ENCODE peak calls at places on chromosomes 6 and 20, in six cellular contexts. L is PC-3, O is SK-N-SH, C is neural progenitor cell, I is GM23338, Z is MM.1S. M is an unnamed sample.

GRCh38 chr20:38217791-38218565 is 42.6 kb downstream of the KIAA1755 start:
- DNase-seq in L (peak; percentile 93), Z (no peak), I (peak; percentile 50), O (peak; percentile 63), C (peak; percentile 27), M (peak; percentile 98)

GRCh38 chr6:141401851-141402250 is 730.9 kb upstream of the GJE1 start:
- DNase-seq in L (no peak), C (no peak), I (no peak), O (no peak), Z (no peak), M (no peak)

GRCh38 chr6:169890049-169890448 is 138.6 kb downstream of the ERMARD start:
- DNase-seq in Z (no peak), O (peak; percentile 69), L (no peak), C (no peak), I (no peak), M (no peak)

GRCh38 chr6:53492860-53493634 is 51.9 kb downstream of the GCLC start:
- DNase-seq in C (peak; percentile 51), Z (peak; percentile 43), L (peak; percentile 84), I (peak; percentile 78), O (peak; percentile 30), M (peak; percentile 81)

GRCh38 chr6:10272591-10272990 is 142.3 kb downstream of the TFAP2A start:
- DNase-seq in Z (no peak), L (no peak), O (no peak), C (no peak), I (no peak), M (peak; percentile 30)

GRCh38 chr6:64538760-64539159 is 903.2 kb downstream of the PHF3 start:
- DNase-seq in I (no peak), C (no peak), L (no peak), Z (no peak), O (peak; percentile 17), M (no peak)

GRCh38 chr20:37823276-37823980 is 79.5 kb upstream of the VSTM2L start:
- DNase-seq in C (peak; percentile 20), O (no peak), I (peak; percentile 33), Z (no peak), L (no peak), M (peak; percentile 55)

GRCh38 chr6:143516700-143517446 is 5.4 kb upstream of the FUCA2 start:
- DNase-seq in C (no peak), Z (peak; percentile 20), L (no peak), O (no peak), I (no peak), M (no peak)

GRCh38 chr20:51987812-51988211 is 185.5 kb upstream of the SALL4 start:
- DNase-seq in C (no peak), Z (no peak), L (no peak), I (no peak), O (no peak), M (no peak)

GRCh38 chr20:23629017-23629541 is 8.7 kb downstream of the CST3 start:
- DNase-seq in O (no peak), C (no peak), I (no peak), Z (no peak), L (peak; percentile 94), M (peak; percentile 76)

GRCh38 chr20:53737404-53738038 is 143.9 kb upstream of the ZNF217 start:
- DNase-seq in L (peak; percentile 29), Z (peak; percentile 10), I (peak; percentile 22), O (no peak), C (no peak), M (peak; percentile 50)
- H3F3A ChIP-seq in L (peaks cover 8% of the 10 kb centered on the region), Z (peaks cover 53% of the 10 kb centered on the region), I (no peaks in the 10 kb centered on the region), O (peaks cover 25% of the 10 kb centered on the region), C (peaks cover 76% of the 10 kb centered on the region), M (peaks cover 76% of the 10 kb centered on the region)

DNA sequence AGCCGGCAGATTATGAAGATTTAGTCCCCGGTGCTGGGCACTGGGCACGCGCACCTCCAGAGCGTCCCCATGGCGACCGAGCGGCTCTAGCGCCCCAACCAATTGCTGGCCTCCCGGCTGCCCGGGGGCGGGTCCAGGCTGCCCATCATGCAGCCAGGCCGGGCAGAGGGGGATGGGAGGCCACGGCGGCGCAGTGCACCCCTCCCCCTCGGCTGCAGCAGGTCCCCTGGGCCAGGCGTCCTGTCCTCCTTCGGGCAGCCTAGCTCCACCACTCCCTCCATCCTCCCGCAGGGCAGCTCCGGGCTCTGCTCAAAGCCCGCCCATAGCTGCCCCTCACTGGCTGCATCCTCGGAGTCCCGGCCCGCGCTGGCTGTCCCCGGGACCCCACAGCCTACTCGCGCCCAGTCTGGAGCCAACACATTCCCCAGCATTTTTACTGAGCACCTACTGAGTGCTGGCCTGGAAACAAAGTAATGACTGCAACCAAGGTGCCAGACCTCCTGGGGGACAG is 99.4 kb downstream of the ASXL1 start:
- DNase-seq in L (peak; percentile 68), I (peak; percentile 99), Z (peak; percentile 29), C (peak; percentile 97), O (peak; percentile 99), M (peak; percentile 87)
- H3K4me2 ChIP-seq in L (peak overlapping the region; percentile 82), I (peak overlapping the region; percentile 92), Z (peak overlapping the region; percentile 68), C (peak overlapping the region; percentile 80), O (peak overlapping the region; percentile 94), M (peak overlapping the region; percentile 89)

DNA sequence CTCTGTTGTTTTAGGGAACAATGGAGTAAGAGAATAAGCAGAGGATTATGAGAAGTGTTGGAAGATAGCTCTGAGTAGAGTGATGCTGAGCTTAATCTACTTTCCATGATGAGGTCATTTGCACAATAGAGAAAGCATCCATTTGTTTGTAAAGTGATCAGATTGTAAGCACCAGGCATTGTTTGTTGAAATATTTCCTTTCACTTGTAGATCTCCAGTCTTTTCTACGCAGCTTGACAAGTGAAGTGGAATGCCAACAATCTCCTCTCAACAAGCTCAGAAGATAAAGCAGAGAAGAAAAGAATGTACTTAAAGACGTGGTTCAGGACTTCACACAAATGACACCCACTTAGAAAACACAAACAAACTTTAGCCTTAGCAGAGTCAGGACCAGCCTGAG is 80.1 kb upstream of the MARCKS start:
- DNase-seq in O (no peak), Z (no peak), I (peak; percentile 91), L (no peak), C (peak; percentile 86), M (no peak)
- TF ChIP-seq EZH2phosphoT487 in O (no peak), Z (no peak), I (no peak), L (no peak), C (peak; percentile 90), M (no peak)

DNA sequence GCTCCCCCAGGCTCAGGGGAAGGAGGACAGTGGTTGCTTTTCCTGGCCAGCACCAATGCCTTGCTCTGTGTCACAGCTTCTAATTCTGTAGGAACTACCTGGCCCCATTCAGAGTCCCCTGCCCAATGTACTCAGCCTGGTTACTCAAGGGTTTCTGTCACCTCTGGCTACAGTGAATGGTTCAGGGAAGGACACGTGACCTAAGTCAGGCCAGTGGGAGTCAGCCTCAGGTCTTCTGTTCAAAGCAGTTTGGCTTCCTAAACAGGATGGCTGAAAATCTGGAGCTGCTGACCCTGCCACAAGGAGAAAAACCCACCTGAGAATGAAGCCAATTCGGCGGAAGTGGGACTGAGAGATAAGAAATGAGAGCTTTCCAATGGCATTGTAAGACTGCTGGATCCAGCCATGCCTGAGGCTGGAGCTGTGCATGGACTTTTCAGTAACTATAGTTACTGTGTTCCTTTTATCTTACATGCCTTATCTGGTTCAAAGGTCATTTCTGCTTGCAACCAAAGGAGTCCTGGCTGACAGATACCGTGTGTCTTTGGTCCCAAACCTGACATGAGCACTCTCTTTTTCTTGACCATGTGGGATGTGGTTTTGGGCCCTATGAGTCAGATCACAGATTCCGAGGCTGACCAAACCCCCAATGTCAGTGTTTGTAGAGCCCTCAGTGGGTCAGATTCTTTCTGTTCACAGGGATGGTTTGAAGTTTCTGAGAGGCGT is 104.3 kb downstream of the SULF2 start:
- DNase-seq in O (no peak), L (peak; percentile 13), I (no peak), C (no peak), Z (no peak), M (no peak)
- H3F3A ChIP-seq in O (no peaks in the 10 kb centered on the region), L (no peaks in the 10 kb centered on the region), I (no peaks in the 10 kb centered on the region), C (no peaks in the 10 kb centered on the region), Z (no peaks in the 10 kb centered on the region), M (no peaks in the 10 kb centered on the region)

GRCh38 chr6:148612043-148612442 is 134.8 kb upstream of the UST start:
- DNase-seq in Z (no peak), L (no peak), O (no peak), C (no peak), I (no peak), M (peak; percentile 12)
- H3K4me2 ChIP-seq in Z (no peak overlapping the region), L (no peak overlapping the region), O (no peak overlapping the region), C (no peak overlapping the region), I (no peak overlapping the region), M (peak overlapping the region; percentile 42)

GRCh38 chr6:107489636-107490567 is at the start of gene SOBP:
- DNase-seq in I (peak; percentile 72), O (peak; percentile 96), L (no peak), Z (peak; percentile 19), C (peak; percentile 91), M (peak; percentile 68)
- TF ChIP-seq EZH2phosphoT487 in I (no peak), O (no peak), L (no peak), Z (no peak), C (no peak), M (no peak)

GRCh38 chr20:31662372-31662854 is 24.7 kb downstream of the COX4I2 start:
- DNase-seq in I (no peak), L (no peak), O (no peak), Z (no peak), C (no peak), M (no peak)
- H3F3A ChIP-seq in I (peaks cover 35% of the 10 kb centered on the region), L (no peaks in the 10 kb centered on the region), O (peaks cover 20% of the 10 kb centered on the region), Z (peaks cover 50% of the 10 kb centered on the region), C (peaks cover 17% of the 10 kb centered on the region), M (peaks cover 12% of the 10 kb centered on the region)

GRCh38 chr6:46040288-46040687 is 24.6 kb upstream of the CLIC5 start:
- DNase-seq in Z (no peak), O (no peak), I (no peak), L (no peak), C (no peak), M (no peak)

GRCh38 chr6:46048646-46049297 is 33.1 kb upstream of the CLIC5 start:
- DNase-seq in O (no peak), Z (no peak), C (no peak), L (no peak), I (no peak), M (no peak)

GRCh38 chr6:46042355-46042999 is 26.8 kb upstream of the CLIC5 start:
- DNase-seq in O (peak; percentile 8), Z (peak; percentile 35), I (peak; percentile 75), C (peak; percentile 64), L (peak; percentile 59), M (peak; percentile 62)

GRCh38 chr6:46046558-46047169 is 31.0 kb upstream of the CLIC5 start:
- DNase-seq in I (no peak), C (no peak), O (no peak), L (no peak), Z (no peak), M (no peak)

DNA sequence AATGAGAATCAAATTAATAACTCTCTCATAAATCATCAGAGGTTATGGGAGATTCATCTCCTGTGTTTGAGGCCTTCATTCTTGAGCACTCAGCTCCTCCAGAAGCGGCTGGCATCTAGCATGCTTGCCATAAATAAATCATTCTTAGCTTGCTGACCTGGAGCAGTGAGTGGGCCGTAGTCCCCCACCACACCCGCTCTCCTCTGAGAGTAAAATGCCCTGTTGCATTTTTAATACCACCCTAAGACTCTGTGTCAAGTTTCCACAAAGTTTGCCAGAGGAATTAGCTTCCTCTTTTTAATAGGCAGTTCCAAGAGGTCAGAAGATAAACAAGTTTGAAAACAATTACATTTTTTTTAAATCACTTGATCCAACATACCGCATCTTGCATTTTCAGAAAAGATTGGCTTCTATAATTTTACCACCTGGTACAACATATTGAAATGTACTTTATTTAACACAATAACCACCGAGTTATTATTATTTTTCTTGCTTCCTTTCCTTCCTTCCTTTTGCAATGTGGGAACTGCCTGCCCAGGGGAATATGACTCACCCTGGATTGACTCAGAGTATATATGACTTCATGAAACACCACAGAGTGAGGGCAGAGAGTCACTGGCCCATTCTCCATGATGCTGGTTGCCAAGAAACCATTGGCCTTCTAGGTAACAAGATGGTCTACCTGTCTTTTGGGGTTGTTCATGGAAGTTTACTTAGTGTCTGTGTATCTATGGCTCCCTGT is 29.4 kb upstream of the CLIC5 start:
- DNase-seq in O (no peak), I (no peak), Z (no peak), L (peak; percentile 83), C (no peak), M (peak; percentile 90)
- H3K4me2 ChIP-seq in O (no peak overlapping the region), I (no peak overlapping the region), Z (no peak overlapping the region), L (peak overlapping the region; percentile 5), C (no peak overlapping the region), M (no peak overlapping the region)

GRCh38 chr6:101163611-101164010 is 229.9 kb upstream of the GRIK2 start:
- DNase-seq in O (no peak), C (peak; percentile 19), Z (no peak), I (peak; percentile 5), L (no peak), M (no peak)
- TF ChIP-seq EZH2phosphoT487 in O (no peak), C (no peak), Z (no peak), I (no peak), L (no peak), M (no peak)